ENCODE peak calls at places on chromosomes 12 and 14, in six cellular contexts. H is endodermal cell, R is putamen, B is NCI-H748 treated with DMSO at 0.1 percent for 48 hours, X is neural crest cell, K is cardiac muscle cell. S is an unnamed sample.

GRCh38 chr12:118446247-118446646 is 69.9 kb downstream of the SUDS3 start:
- DNase-seq in H (no peak), R (no peak), B (no peak), X (no peak), K (no peak), S (no peak)

GRCh38 chr12:100993916-100994315 is 199.3 kb downstream of the ANO4 start:
- DNase-seq in H (no peak), R (no peak), B (no peak), X (no peak), K (no peak), S (no peak)

GRCh38 chr14:103081951-103082350 is 2.1 kb upstream of the LBHD2 start:
- DNase-seq in H (no peak), R (no peak), B (no peak), X (no peak), K (no peak), S (no peak)

GRCh38 chr14:68157971-68158371 is 338.4 kb downstream of the RAD51B start:
- DNase-seq in H (no peak), R (no peak), B (no peak), X (no peak), K (no peak), S (no peak)

GRCh38 chr12:4705824-4706223 is 14.4 kb upstream of the GALNT8 start:
- DNase-seq in H (no peak), R (no peak), B (no peak), X (no peak), K (no peak), S (no peak)

GRCh38 chr14:53180272-53181221 is 27.4 kb upstream of the DDHD1 start:
- DNase-seq in H (peak; percentile 88), R (no peak), B (no peak), X (peak; percentile 14), K (peak; percentile 32), S (no peak)

GRCh38 chr14:87133073-87133815 is 859.7 kb downstream of the GALC start:
- DNase-seq in H (no peak), R (no peak), B (no peak), X (no peak), K (peak; percentile 31), S (no peak)

GRCh38 chr14:105659935-105660527 is 133.6 kb downstream of the TMEM121 start:
- DNase-seq in H (no peak), R (no peak), B (no peak), X (no peak), K (no peak), S (no peak)

GRCh38 chr12:68236421-68237059 is 10.9 kb upstream of the IL26 start:
- DNase-seq in H (no peak), R (no peak), B (peak; percentile 38), X (no peak), K (no peak), S (no peak)

GRCh38 chr14:21163721-21164120 is 7.9 kb upstream of the OR5AU1 start:
- DNase-seq in H (no peak), R (no peak), B (no peak), X (no peak), K (no peak), S (no peak)

GRCh38 chr14:50573862-50574261 is 13.9 kb downstream of the ATL1 start:
- DNase-seq in H (no peak), R (no peak), B (no peak), X (no peak), K (no peak), S (no peak)

GRCh38 chr12:49985981-49986380 is 13.2 kb downstream of the AQP6 start:
- DNase-seq in H (peak; percentile 42), R (no peak), B (no peak), X (no peak), K (no peak), S (no peak)

S was measured in CD14-positive monocyte.